ENCODE peak calls at places on chromosomes 12 and 14, in six cellular contexts. E is fibroblast of lung; X is GM23248; J is tibial artery; Z is heart right ventricle; I is CD8-positive, alpha-beta memory T cell. R is an unnamed sample. For H3K27me3, the result is how much of the 10 kb centered on the place peaks cover.

GRCh38 chr12:18323159-18323558 is 61.8 kb downstream of the PIK3C2G start:
- DNase-seq in E (peak), X (peak), J (no peak), Z (no peak), I (no peak), R (no peak)

GRCh38 chr14:79730911-79731310 is 480.4 kb downstream of the DIO2 start:
- DNase-seq in E (no peak), X (no peak), J (no peak), Z (no peak), I (no peak), R (no peak)

GRCh38 chr12:65632131-65632855 is 192.0 kb upstream of the HMGA2 start:
- DNase-seq in E (peak), X (peak), J (no peak), Z (no peak), I (no peak), R (no peak)

GRCh38 chr14:95174184-95174804 is 17.0 kb upstream of the DICER1 start:
- DNase-seq in E (peak), X (peak), J (no peak), Z (no peak), I (no peak), R (no peak)

GRCh38 chr14:46344327-46344937 is 307.1 kb downstream of the RPL10L start:
- DNase-seq in E (peak), X (peak), J (no peak), Z (no peak), I (no peak), R (no peak)

GRCh38 chr14:80446356-80446755 is 235.1 kb upstream of the DIO2 start:
- DNase-seq in E (peak), X (peak), J (no peak), Z (no peak), I (no peak), R (no peak)

GRCh38 chr12:26874501-26875296 is 41.7 kb upstream of the ITPR2 start:
- DNase-seq in E (no peak), X (no peak), J (no peak), Z (no peak), I (no peak), R (no peak)

GRCh38 chr12:101954681-101955080 is 77.3 kb downstream of the DRAM1 start:
- DNase-seq in E (no peak), X (no peak), J (no peak), Z (no peak), I (no peak), R (no peak)

GRCh38 chr14:72692678-72693077 is 201.2 kb downstream of the DPF3 start:
- DNase-seq in E (no peak), X (no peak), J (no peak), Z (no peak), I (no peak), R (no peak)

GRCh38 chr14:38838049-38838978 is 264.7 kb downstream of the SEC23A start:
- DNase-seq in E (no peak), X (no peak), J (no peak), Z (no peak), I (no peak), R (no peak)

GRCh38 chr14:102049258-102050025 is 37.4 kb downstream of the HSP90AA1 start:
- DNase-seq in E (peak), X (no peak), J (no peak), Z (no peak), I (no peak), R (no peak)

GRCh38 chr12:49536526-49537195 is 2.2 kb upstream of the KCNH3 start:
- DNase-seq in E (no peak), X (no peak), J (no peak), Z (no peak), I (no peak), R (no peak)

GRCh38 chr12:66662729-66663128 is 16.1 kb downstream of the GRIP1 start:
- DNase-seq in E (peak), X (peak), J (no peak), Z (no peak), I (no peak), R (no peak)

GRCh38 chr14:94924189-94924588 is 154.3 kb upstream of the GSC start:
- DNase-seq in E (no peak), X (no peak), J (no peak), Z (no peak), I (no peak), R (no peak)

GRCh38 chr14:59100203-59100602 is 88.3 kb upstream of the DAAM1 start:
- DNase-seq in E (no peak), X (no peak), J (no peak), Z (no peak), I (no peak), R (no peak)

GRCh38 chr12:94844452-94844851 is 159.0 kb downstream of the NDUFA12 start:
- DNase-seq in E (no peak), X (no peak), J (no peak), Z (no peak), I (no peak), R (no peak)

GRCh38 chr12:116370886-116371580 is 93.5 kb upstream of the MED13L start:
- DNase-seq in E (no peak), X (no peak), J (no peak), Z (no peak), I (no peak), R (no peak)

GRCh38 chr14:28652782-28653181 is 113.8 kb upstream of the FOXG1 start:
- DNase-seq in E (peak), X (peak), J (no peak), Z (no peak), I (no peak), R (no peak)

GRCh38 chr12:30599631-30600030 is 96.0 kb downstream of the IPO8 start:
- DNase-seq in E (peak), X (no peak), J (no peak), Z (no peak), I (no peak), R (no peak)

GRCh38 chr12:106128526-106129430 is 10.0 kb downstream of the NUAK1 start:
- DNase-seq in E (no peak), X (no peak), J (no peak), Z (no peak), I (no peak), R (no peak)

GRCh38 chr12:62692884-62693283 is 226.3 kb downstream of the MON2 start:
- DNase-seq in E (peak), X (peak), J (no peak), Z (no peak), I (no peak), R (no peak)

GRCh38 chr14:54529811-54530210 is 20.1 kb downstream of the CGRRF1 start:
- DNase-seq in E (peak), X (peak), J (no peak), Z (no peak), I (no peak), R (no peak)

GRCh38 chr14:69047255-69047654 is 68.2 kb upstream of the ACTN1 start:
- DNase-seq in E (no peak), X (no peak), J (no peak), Z (no peak), I (no peak), R (no peak)

GRCh38 chr12:77888611-77889010 is 57.9 kb downstream of the NAV3 start:
- DNase-seq in E (peak), X (peak), J (no peak), Z (no peak), I (no peak), R (no peak)

GRCh38 chr14:61346793-61347192 is 25.4 kb downstream of the PRKCH start:
- DNase-seq in E (no peak), X (no peak), J (no peak), Z (no peak), I (no peak), R (no peak)

GRCh38 chr12:1099158-1099557 is 108.1 kb downstream of the ERC1 start:
- DNase-seq in E (no peak), X (no peak), J (no peak), Z (no peak), I (no peak), R (no peak)

GRCh38 chr14:77910506-77910905 is 110.6 kb downstream of the ADCK1 start:
- DNase-seq in E (no peak), X (no peak), J (no peak), Z (no peak), I (no peak), R (no peak)

GRCh38 chr12:82207556-82207955 is 150.6 kb downstream of the CCDC59 start:
- DNase-seq in E (no peak), X (no peak), J (no peak), Z (no peak), I (no peak), R (no peak)

GRCh38 chr12:13788626-13789025 is 192.8 kb downstream of the GRIN2B start:
- DNase-seq in E (no peak), X (no peak), J (no peak), Z (no peak), I (no peak), R (no peak)

GRCh38 chr12:110649341-110649847 is 35.5 kb downstream of the TCTN1 start:
- DNase-seq in E (peak), X (no peak), J (no peak), Z (no peak), I (no peak), R (no peak)

GRCh38 chr12:119682635-119683340 is 14.9 kb downstream of the PRKAB1 start:
- DNase-seq in E (no peak), X (no peak), J (no peak), Z (no peak), I (no peak), R (no peak)

GRCh38 chr12:18492372-18493025 is 231.2 kb downstream of the PIK3C2G start:
- DNase-seq in E (peak), X (peak), J (no peak), Z (no peak), I (no peak), R (no peak)

GRCh38 chr12:92702754-92703679 is at the start of gene PLEKHG7:
- DNase-seq in E (no peak), X (no peak), J (no peak), Z (no peak), I (no peak), R (no peak)
- H3K4me3 ChIP-seq in E (no peak), X (no peak), J (no peak), Z (no peak), I (no peak), R (no peak)

DNA sequence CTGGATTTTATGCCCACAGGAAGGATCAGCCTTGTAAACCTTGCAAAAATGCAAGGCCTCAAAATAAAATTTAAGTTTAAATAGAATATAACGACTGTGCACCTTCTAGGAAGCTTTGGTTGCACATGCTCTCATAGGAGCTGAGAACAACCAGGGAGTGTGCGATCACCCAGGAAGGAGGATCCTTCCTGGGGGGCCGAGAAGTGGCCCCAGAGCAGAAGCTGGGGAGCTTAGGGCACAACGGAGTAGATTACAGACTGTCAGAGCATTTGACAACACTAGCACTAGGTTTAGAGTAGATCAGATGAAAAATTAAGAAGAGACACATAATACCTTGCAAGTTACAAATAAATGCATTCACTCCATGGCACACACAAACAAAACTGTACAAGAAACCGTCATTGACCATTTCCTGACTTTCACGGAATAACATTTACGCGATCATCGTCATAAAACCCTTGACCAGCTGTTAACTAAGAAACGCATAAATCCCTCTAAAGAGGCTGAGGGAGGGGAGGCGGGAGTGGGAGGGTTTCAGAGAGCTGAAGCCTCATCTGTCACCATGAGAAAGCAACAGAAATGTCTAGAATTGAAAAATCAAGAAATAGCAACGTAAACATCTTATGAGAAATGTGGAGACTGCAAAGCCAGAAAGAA is 13.0 kb upstream of the CCDC85C start:
- DNase-seq in E (peak), X (no peak), J (no peak), Z (no peak), I (no peak), R (no peak)
- H3K27me3 ChIP-seq in E (under half), X (under half), J (under half), Z (under half), I (under half), R (under half)

GRCh38 chr12:51846911-51847829 is 1.3 kb downstream of the FIGNL2 start:
- DNase-seq in E (no peak), X (peak), J (no peak), Z (peak), I (peak), R (peak)
- H3K4me3 ChIP-seq in E (peak), X (peak), J (peak), Z (peak), I (peak), R (peak)

GRCh38 chr14:104978774-104979691 is 859 bp upstream of the AHNAK2 start:
- DNase-seq in E (no peak), X (no peak), J (no peak), Z (no peak), I (no peak), R (no peak)
- H3K27me3 ChIP-seq in E (under half), X (under half), J (under half), Z (under half), I (under half), R (under half)

GRCh38 chr12:122982494-122982850 is 2.0 kb downstream of the ARL6IP4 start:
- DNase-seq in E (no peak), X (no peak), J (no peak), Z (no peak), I (no peak), R (no peak)

GRCh38 chr12:122984612-122985358 is 4.3 kb downstream of the ARL6IP4 start:
- DNase-seq in E (peak), X (no peak), J (no peak), Z (peak), I (no peak), R (peak)

GRCh38 chr12:122983789-122984515 is 3.5 kb downstream of the ARL6IP4 start:
- DNase-seq in E (peak), X (no peak), J (no peak), Z (no peak), I (no peak), R (no peak)

GRCh38 chr12:122981587-122982493 is 1.4 kb downstream of the ARL6IP4 start:
- DNase-seq in E (no peak), X (peak), J (no peak), Z (no peak), I (no peak), R (no peak)

GRCh38 chr12:122982963-122983788 is 2.7 kb downstream of the ARL6IP4 start:
- DNase-seq in E (no peak), X (no peak), J (peak), Z (no peak), I (no peak), R (no peak)
- H3K4me3 ChIP-seq in E (no peak), X (no peak), J (no peak), Z (peak), I (no peak), R (peak)

DNA sequence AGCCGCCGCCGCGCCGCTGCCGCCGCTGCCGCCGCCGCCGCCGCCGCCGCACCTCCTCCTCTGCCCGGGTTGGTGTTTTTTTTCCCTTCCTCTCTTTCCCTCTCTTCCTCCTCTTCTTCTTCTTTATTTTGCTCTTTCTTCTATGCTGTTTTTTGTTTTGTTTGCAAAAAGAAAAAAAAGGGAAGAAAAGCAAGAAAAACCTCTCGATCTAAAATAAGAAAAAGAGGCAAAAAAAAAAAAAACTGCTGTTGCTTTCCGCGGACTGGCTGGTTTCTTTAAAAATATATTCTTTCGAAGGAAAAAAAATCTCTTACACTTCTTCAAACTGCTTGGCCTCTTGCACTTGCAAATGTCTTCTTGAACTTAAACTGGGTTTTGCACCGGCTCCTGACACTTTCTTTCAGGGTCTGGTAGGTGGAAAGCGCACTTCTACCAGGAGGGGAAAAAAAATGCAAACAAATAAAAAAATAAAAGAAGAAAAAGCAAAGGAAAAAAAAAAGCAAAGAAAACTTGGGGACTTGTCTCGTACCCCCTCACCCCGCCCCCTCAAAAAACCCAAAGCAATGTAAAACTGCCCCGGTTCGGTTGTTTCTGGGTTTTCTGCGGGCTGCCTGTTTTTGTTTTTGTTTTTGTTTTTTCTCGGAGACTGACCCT is 582 bp downstream of the BCL11B start:
- DNase-seq in E (no peak), X (no peak), J (no peak), Z (no peak), I (no peak), R (no peak)
- H3K27me3 ChIP-seq in E (under half), X (half or more), J (half or more), Z (half or more), I (under half), R (half or more)

GRCh38 chr12:48005750-48006021 is 1.4 kb upstream of the COL2A1 start:
- DNase-seq in E (no peak), X (no peak), J (no peak), Z (no peak), I (no peak), R (no peak)
- H3K4me3 ChIP-seq in E (no peak), X (no peak), J (no peak), Z (no peak), I (no peak), R (no peak)

GRCh38 chr12:132152921-132153321 is 8.7 kb downstream of the NOC4L start:
- DNase-seq in E (no peak), X (no peak), J (no peak), Z (peak), I (no peak), R (peak)

GRCh38 chr12:132154941-132155770 is 10.9 kb downstream of the NOC4L start:
- DNase-seq in E (no peak), X (peak), J (no peak), Z (peak), I (no peak), R (peak)

GRCh38 chr12:132156145-132156709 is 12.0 kb downstream of the NOC4L start:
- DNase-seq in E (no peak), X (no peak), J (no peak), Z (no peak), I (no peak), R (no peak)

GRCh38 chr12:132153501-132154340 is 9.5 kb downstream of the NOC4L start:
- DNase-seq in E (peak), X (peak), J (peak), Z (peak), I (peak), R (peak)

DNA sequence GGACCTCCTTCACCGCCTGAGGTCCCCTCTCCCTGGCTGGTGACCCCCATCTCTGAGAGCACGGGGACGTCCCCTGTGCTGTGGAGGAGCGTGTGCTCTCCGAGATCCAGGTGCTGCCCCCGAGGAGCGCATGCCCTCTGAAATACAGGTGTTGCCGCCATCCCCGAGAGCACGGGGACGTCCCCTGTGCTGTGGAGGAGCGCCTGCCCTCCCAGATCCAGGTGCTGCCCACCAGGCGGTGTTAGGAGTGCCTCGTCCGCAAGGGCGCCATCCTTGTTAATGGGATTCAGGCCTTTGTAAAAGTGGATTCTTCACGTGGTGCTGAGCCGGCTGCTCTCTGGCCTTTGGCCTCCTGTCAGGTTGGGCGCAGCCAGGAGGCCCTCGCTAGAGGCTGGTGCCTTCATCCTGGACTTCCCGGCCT is 10.1 kb downstream of the NOC4L start:
- DNase-seq in E (no peak), X (no peak), J (no peak), Z (peak), I (no peak), R (peak)
- H3K27me3 ChIP-seq in E (under half), X (under half), J (under half), Z (under half), I (under half), R (under half)

DNA sequence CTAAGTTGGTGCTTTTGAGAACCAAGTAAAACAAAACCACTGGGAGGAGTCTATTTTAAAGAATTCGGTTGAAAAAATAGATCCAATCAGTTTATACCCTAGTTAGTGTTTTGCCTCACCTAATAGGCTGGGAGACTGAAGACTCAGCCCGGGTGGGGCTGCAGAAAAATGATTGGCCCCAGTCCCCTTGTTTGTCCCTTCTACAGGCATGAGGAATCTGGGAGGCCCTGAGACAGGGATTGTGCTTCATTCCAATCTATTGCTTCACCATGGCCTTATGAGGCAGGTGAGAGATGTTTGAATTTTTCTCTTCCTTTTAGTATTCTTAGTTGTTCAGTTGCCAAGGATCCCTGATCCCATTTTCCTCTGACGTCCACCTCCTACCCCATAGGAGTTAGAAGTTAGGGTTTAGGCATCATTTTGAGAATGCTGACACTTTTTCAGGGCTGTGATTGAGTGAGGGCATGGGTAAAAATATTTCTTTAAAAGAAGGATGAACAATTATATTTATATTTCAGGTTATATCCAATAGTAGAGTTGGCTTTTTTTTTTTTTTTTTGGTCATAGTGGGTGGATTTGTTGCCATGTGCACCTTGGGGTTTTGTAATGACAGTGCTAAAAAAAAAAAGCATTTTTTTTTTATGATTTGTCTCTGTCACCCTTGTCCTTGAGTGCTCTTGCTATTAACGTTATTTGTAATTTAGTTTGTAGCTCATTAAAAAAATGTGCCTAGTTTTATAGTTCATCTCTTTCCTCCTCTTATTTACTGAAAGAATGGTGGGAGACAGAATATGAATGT is 1.6 kb upstream of the RAB5B start:
- DNase-seq in E (peak), X (peak), J (no peak), Z (no peak), I (no peak), R (no peak)
- H3K4me3 ChIP-seq in E (peak), X (peak), J (peak), Z (peak), I (peak), R (peak)

R was measured in left ventricle myocardium inferior.